ENCODE peak calls at places on chromosome 10, in four cellular contexts. W is CD4-positive, alpha-beta memory T cell; Y is H9; J is substantia nigra. C is an unnamed sample.

GRCh38 chr10:124739119-124739921 is 4.9 kb downstream of the FAM53B start:
- DNase-seq in W (no peak), Y (no peak), J (no peak), C (no peak)

GRCh38 chr10:92750788-92751533 is 61.2 kb downstream of the HHEX start:
- DNase-seq in W (no peak), Y (no peak), J (no peak), C (no peak)

GRCh38 chr10:132665946-132666732 is 119.8 kb downstream of the NKX6-2 start:
- DNase-seq in W (no peak), Y (no peak), J (no peak), C (no peak)

GRCh38 chr10:30581779-30582380 is 47.7 kb downstream of the LYZL2 start:
- DNase-seq in W (peak), Y (peak), J (no peak), C (no peak)

GRCh38 chr10:105239311-105240215 is 598.5 kb downstream of the SORCS3 start:
- DNase-seq in W (no peak), Y (no peak), J (no peak), C (no peak)

GRCh38 chr10:128526793-128527375 is 400.7 kb upstream of the MKI67 start:
- DNase-seq in W (no peak), Y (peak), J (peak), C (no peak)

GRCh38 chr10:101207026-101207425 is 22.2 kb downstream of the LBX1 start:
- DNase-seq in W (no peak), Y (no peak), J (no peak), C (no peak)

GRCh38 chr10:86355571-86356038 is 11.0 kb downstream of the GRID1 start:
- DNase-seq in W (no peak), Y (no peak), J (peak), C (no peak)

GRCh38 chr10:983401-983800 is 4.8 kb upstream of the GTPBP4 start:
- DNase-seq in W (no peak), Y (no peak), J (no peak), C (no peak)

GRCh38 chr10:96587255-96588059 is 645 bp upstream of the TM9SF3 start:
- DNase-seq in W (no peak), Y (no peak), J (no peak), C (no peak)

GRCh38 chr10:114499630-114500190 is 95.4 kb upstream of the AFAP1L2 start:
- DNase-seq in W (peak), Y (no peak), J (no peak), C (no peak)

GRCh38 chr10:18417950-18418527 is 233.3 kb downstream of the NSUN6 start:
- DNase-seq in W (no peak), Y (no peak), J (no peak), C (no peak)

GRCh38 chr10:119658274-119658673 is 7.1 kb downstream of the BAG3 start:
- DNase-seq in W (no peak), Y (peak), J (peak), C (no peak)

GRCh38 chr10:24826022-24826421 is 102.3 kb upstream of the ARHGAP21 start:
- DNase-seq in W (peak), Y (no peak), J (no peak), C (no peak)

GRCh38 chr10:112790921-112791320 is 159.1 kb upstream of the TCF7L2 start:
- DNase-seq in W (no peak), Y (no peak), J (no peak), C (no peak)

GRCh38 chr10:71296086-71296485 is 23.0 kb upstream of the SLC29A3 start:
- DNase-seq in W (no peak), Y (no peak), J (no peak), C (no peak)

GRCh38 chr10:47372726-47373125 is 11.4 kb downstream of the ZNF488 start:
- DNase-seq in W (no peak), Y (peak), J (no peak), C (peak)

GRCh38 chr10:102342958-102343357 is 52.5 kb upstream of the NFKB2 start:
- DNase-seq in W (no peak), Y (no peak), J (no peak), C (no peak)

GRCh38 chr10:65843203-65843602 is 1082.6 kb upstream of the LRRTM3 start:
- DNase-seq in W (no peak), Y (no peak), J (no peak), C (no peak)

GRCh38 chr10:121436630-121437311 is 161.5 kb downstream of the FGFR2 start:
- DNase-seq in W (no peak), Y (no peak), J (no peak), C (no peak)

GRCh38 chr10:100799881-100800280 is 54.5 kb downstream of the PAX2 start:
- DNase-seq in W (no peak), Y (no peak), J (no peak), C (no peak)

GRCh38 chr10:93751832-93752231 is 5.9 kb upstream of the LGI1 start:
- DNase-seq in W (peak), Y (peak), J (no peak), C (no peak)

GRCh38 chr10:58399410-58399809 is 14.2 kb downstream of the TFAM start:
- DNase-seq in W (no peak), Y (no peak), J (no peak), C (no peak)

GRCh38 chr10:69359089-69360025 is 57.4 kb downstream of the TACR2 start:
- DNase-seq in W (peak), Y (no peak), J (no peak), C (no peak)

GRCh38 chr10:27100800-27101347 is 580 bp upstream of the ANKRD26 start:
- DNase-seq in W (peak), Y (no peak), J (no peak), C (no peak)

GRCh38 chr10:75592888-75593643 is 161.6 kb downstream of the LRMDA start:
- DNase-seq in W (no peak), Y (no peak), J (no peak), C (no peak)

GRCh38 chr10:110912374-110912773 is 6.6 kb downstream of the BBIP1 start:
- DNase-seq in W (no peak), Y (no peak), J (no peak), C (no peak)

GRCh38 chr10:69439813-69440506 is 11.3 kb upstream of the TSPAN15 start:
- DNase-seq in W (no peak), Y (peak), J (no peak), C (no peak)

GRCh38 chr10:13765641-13766341 is 179.0 kb downstream of the PRPF18 start:
- DNase-seq in W (no peak), Y (no peak), J (no peak), C (no peak)

GRCh38 chr10:52266858-52267257 is 47.2 kb upstream of the DKK1 start:
- DNase-seq in W (no peak), Y (no peak), J (no peak), C (no peak)

GRCh38 chr10:133275683-133276092 is 980 bp downstream of the ADAM8 start:
- DNase-seq in W (peak), Y (no peak), J (no peak), C (no peak)

GRCh38 chr10:48611133-48611532 is 6.3 kb upstream of the ARHGAP22 start:
- DNase-seq in W (no peak), Y (no peak), J (no peak), C (no peak)

GRCh38 chr10:62082729-62083412 is 181.4 kb downstream of the ARID5B start:
- DNase-seq in W (peak), Y (no peak), J (no peak), C (no peak)

C was measured in vagina.